ENCODE peak calls at places on chromosomes 11 and 22, in nine cellular contexts. K, M, T, H, W, L, N, U and G are unnamed samples.

GRCh38 chr11:68549789-68550484 is 89.4 kb downstream of the PPP6R3 start:
- DNase-seq in K (no peak), M (no peak), T (no peak), H (no peak), W (no peak), L (no peak), N (no peak), U (no peak), G (no peak)

GRCh38 chr22:29477919-29478318 is 2.1 kb upstream of the NEFH start:
- DNase-seq in K (peak; percentile 59), M (no peak), T (no peak), H (no peak), W (no peak), L (no peak), N (no peak), U (no peak), G (no peak)

GRCh38 chr22:48112687-48113521 is 1350.5 kb downstream of the TBC1D22A start:
- DNase-seq in K (no peak), M (no peak), T (no peak), H (no peak), W (no peak), L (no peak), N (no peak), U (no peak), G (no peak)

GRCh38 chr22:27879923-27880322 is 39.1 kb downstream of the PITPNB start:
- DNase-seq in K (peak; percentile 49), M (no peak), T (no peak), H (no peak), W (no peak), L (no peak), N (no peak), U (peak; percentile 2), G (no peak)

GRCh38 chr11:1460396-1460795 is 26.2 kb downstream of the MOB2 start:
- DNase-seq in K (no peak), M (no peak), T (no peak), H (no peak), W (no peak), L (no peak), N (no peak), U (no peak), G (no peak)

GRCh38 chr11:5705688-5706087 is 16.1 kb downstream of the TRIM22 start:
- DNase-seq in K (no peak), M (no peak), T (no peak), H (no peak), W (no peak), L (no peak), N (no peak), U (no peak), G (no peak)

GRCh38 chr22:23438216-23438615 is 141.9 kb downstream of the IGLL1 start:
- DNase-seq in K (no peak), M (no peak), T (no peak), H (no peak), W (no peak), L (no peak), N (no peak), U (no peak), G (no peak)

GRCh38 chr11:26778000-26778757 is 56.3 kb upstream of the SLC5A12 start:
- DNase-seq in K (no peak), M (no peak), T (no peak), H (no peak), W (no peak), L (no peak), N (no peak), U (no peak), G (no peak)

GRCh38 chr22:36701166-36701713 is 2.3 kb downstream of the CACNG2 start:
- DNase-seq in K (no peak), M (no peak), T (no peak), H (no peak), W (no peak), L (no peak), N (no peak), U (no peak), G (no peak)

GRCh38 chr11:72225411-72225951 is 914 bp downstream of the INPPL1 start:
- DNase-seq in K (peak; percentile 57), M (no peak), T (peak; percentile 10), H (no peak), W (peak; percentile 70), L (no peak), N (peak; percentile 41), U (no peak), G (no peak)

GRCh38 chr22:24703101-24703500 is 71.4 kb downstream of the PIWIL3 start:
- DNase-seq in K (no peak), M (no peak), T (no peak), H (no peak), W (no peak), L (no peak), N (no peak), U (no peak), G (peak; percentile 59)

GRCh38 chr11:70270877-70271634 is 566 bp downstream of the PPFIA1 start:
- DNase-seq in K (peak; percentile 89), M (no peak), T (peak; percentile 42), H (peak; percentile 30), W (peak; percentile 85), L (peak; percentile 38), N (peak; percentile 45), U (peak; percentile 74), G (peak; percentile 28)

GRCh38 chr11:77475206-77475605 is 1.3 kb upstream of the PAK1 start:
- DNase-seq in K (no peak), M (no peak), T (no peak), H (no peak), W (no peak), L (no peak), N (no peak), U (no peak), G (no peak)

GRCh38 chr11:117180020-117180419 is 1.5 kb downstream of the SIDT2 start:
- DNase-seq in K (peak; percentile 45), M (no peak), T (no peak), H (no peak), W (no peak), L (no peak), N (no peak), U (no peak), G (no peak)

GRCh38 chr11:96103102-96103501 is 179.2 kb upstream of the MTMR2 start:
- DNase-seq in K (no peak), M (no peak), T (no peak), H (no peak), W (no peak), L (no peak), N (no peak), U (no peak), G (no peak)

GRCh38 chr11:111635706-111636045 is 33.4 kb downstream of the SIK2 start:
- DNase-seq in K (no peak), M (no peak), T (no peak), H (no peak), W (no peak), L (no peak), N (no peak), U (no peak), G (peak; percentile 54)

GRCh38 chr11:4194889-4195288 is 100.3 kb downstream of the RRM1 start:
- DNase-seq in K (no peak), M (no peak), T (no peak), H (no peak), W (no peak), L (no peak), N (no peak), U (no peak), G (no peak)

GRCh38 chr11:20980736-20981135 is 311.4 kb downstream of the NELL1 start:
- DNase-seq in K (no peak), M (no peak), T (no peak), H (no peak), W (no peak), L (no peak), N (no peak), U (no peak), G (no peak)

GRCh38 chr22:17113600-17113999 is 7.6 kb downstream of the TMEM121B start:
- DNase-seq in K (peak; percentile 27), M (no peak), T (no peak), H (no peak), W (peak; percentile 61), L (no peak), N (no peak), U (no peak), G (no peak)

GRCh38 chr22:18971321-18971751 is 35.2 kb upstream of the PRODH start:
- DNase-seq in K (no peak), M (no peak), T (no peak), H (no peak), W (no peak), L (no peak), N (no peak), U (no peak), G (no peak)

GRCh38 chr11:71484248-71485062 is 31.5 kb downstream of the NADSYN1 start:
- DNase-seq in K (no peak), M (no peak), T (no peak), H (no peak), W (peak; percentile 69), L (no peak), N (no peak), U (no peak), G (no peak)

GRCh38 chr11:100805509-100806199 is 118.6 kb downstream of the ARHGAP42 start:
- DNase-seq in K (no peak), M (no peak), T (no peak), H (no peak), W (no peak), L (no peak), N (no peak), U (no peak), G (no peak)

GRCh38 chr22:25156736-25157135 is 42.9 kb upstream of the CRYBB3 start:
- DNase-seq in K (no peak), M (no peak), T (no peak), H (no peak), W (no peak), L (no peak), N (no peak), U (no peak), G (no peak)

GRCh38 chr11:35247428-35247827 is 108.5 kb downstream of the CD44 start:
- DNase-seq in K (no peak), M (no peak), T (no peak), H (peak; percentile 65), W (no peak), L (no peak), N (peak; percentile 41), U (no peak), G (no peak)

GRCh38 chr11:65430406-65431217 is 8.0 kb downstream of the NEAT1 start:
- DNase-seq in K (no peak), M (no peak), T (no peak), H (no peak), W (no peak), L (no peak), N (no peak), U (no peak), G (no peak)

GRCh38 chr11:73981051-73981805 is 1.4 kb downstream of the UCP2 start:
- DNase-seq in K (peak; percentile 26), M (no peak), T (no peak), H (no peak), W (peak; percentile 32), L (no peak), N (no peak), U (peak; percentile 23), G (no peak)

GRCh38 chr11:120168960-120169681 is 31.2 kb upstream of the TRIM29 start:
- DNase-seq in K (peak; percentile 96), M (peak; percentile 68), T (peak; percentile 69), H (peak; percentile 45), W (peak; percentile 90), L (peak; percentile 65), N (peak; percentile 68), U (peak; percentile 64), G (peak; percentile 69)

GRCh38 chr11:104830080-104830479 is 68.2 kb downstream of the CASP12 start:
- DNase-seq in K (no peak), M (no peak), T (no peak), H (no peak), W (no peak), L (no peak), N (no peak), U (no peak), G (no peak)

GRCh38 chr22:22061085-22062077 is 78.8 kb upstream of the TOP3B start:
- DNase-seq in K (no peak), M (no peak), T (no peak), H (no peak), W (no peak), L (no peak), N (no peak), U (peak; percentile 0), G (no peak)

GRCh38 chr11:69521461-69521860 is 40.0 kb downstream of the LINC01488 start:
- DNase-seq in K (peak; percentile 70), M (no peak), T (no peak), H (no peak), W (no peak), L (no peak), N (no peak), U (no peak), G (no peak)

GRCh38 chr11:58616594-58616993 is 5.9 kb upstream of the CNTF start:
- DNase-seq in K (no peak), M (no peak), T (no peak), H (no peak), W (peak; percentile 84), L (no peak), N (no peak), U (no peak), G (no peak)